ENCODE peak calls at places on chromosomes 2 and 18, in four cellular contexts. J is HepG2, N is WTC11, Q is K562. H is an unnamed sample.

GRCh38 chr2:217606296-217606695 is 396.5 kb downstream of the TNS1 start:
- DNase-seq in J (no peak), N (no peak), Q (no peak), H (no peak)

GRCh38 chr2:72883356-72883962 is 3.7 kb upstream of the SPR start:
- DNase-seq in J (peak), N (peak), Q (peak), H (peak)

GRCh38 chr2:15485949-15486348 is 75.2 kb downstream of the NBAS start:
- DNase-seq in J (peak), N (no peak), Q (no peak), H (no peak)

GRCh38 chr2:78263571-78263970 is 741.4 kb upstream of the LRRTM4 start:
- DNase-seq in J (no peak), N (no peak), Q (no peak), H (no peak)

GRCh38 chr2:208359632-208359986 is 47.0 kb upstream of the PTH2R start:
- DNase-seq in J (no peak), N (peak), Q (no peak), H (no peak)

GRCh38 chr2:225773143-225773542 is 373.6 kb downstream of the NYAP2 start:
- DNase-seq in J (no peak), N (no peak), Q (no peak), H (no peak)

GRCh38 chr2:27943138-27943537 is 52.6 kb downstream of the BABAM2 start:
- DNase-seq in J (no peak), N (no peak), Q (no peak), H (no peak)

GRCh38 chr2:42722328-42723190 is 41.4 kb downstream of the OXER1 start:
- DNase-seq in J (no peak), N (no peak), Q (peak), H (no peak)

GRCh38 chr2:45965841-45966498 is 314.5 kb downstream of the PRKCE start:
- DNase-seq in J (no peak), N (no peak), Q (no peak), H (no peak)

GRCh38 chr18:44627245-44627644 is 53.4 kb upstream of the SETBP1 start:
- DNase-seq in J (no peak), N (no peak), Q (no peak), H (no peak)

GRCh38 chr2:29187926-29188325 is 72.7 kb downstream of the CLIP4 start:
- DNase-seq in J (no peak), N (no peak), Q (no peak), H (no peak)

GRCh38 chr2:128628996-128629395 is 310.3 kb upstream of the HS6ST1 start:
- DNase-seq in J (no peak), N (no peak), Q (no peak), H (no peak)

GRCh38 chr2:188623995-188624643 is 332.4 kb downstream of the GULP1 start:
- DNase-seq in J (no peak), N (no peak), Q (no peak), H (peak)

GRCh38 chr2:98334439-98335078 is 11.7 kb upstream of the CNGA3 start:
- DNase-seq in J (no peak), N (no peak), Q (no peak), H (no peak)

GRCh38 chr2:10499911-10500521 is 51.9 kb upstream of the ODC1 start:
- DNase-seq in J (no peak), N (no peak), Q (no peak), H (no peak)

GRCh38 chr2:74003494-74004211 is 18.9 kb downstream of the TET3 start:
- DNase-seq in J (no peak), N (no peak), Q (peak), H (no peak)

DNA sequence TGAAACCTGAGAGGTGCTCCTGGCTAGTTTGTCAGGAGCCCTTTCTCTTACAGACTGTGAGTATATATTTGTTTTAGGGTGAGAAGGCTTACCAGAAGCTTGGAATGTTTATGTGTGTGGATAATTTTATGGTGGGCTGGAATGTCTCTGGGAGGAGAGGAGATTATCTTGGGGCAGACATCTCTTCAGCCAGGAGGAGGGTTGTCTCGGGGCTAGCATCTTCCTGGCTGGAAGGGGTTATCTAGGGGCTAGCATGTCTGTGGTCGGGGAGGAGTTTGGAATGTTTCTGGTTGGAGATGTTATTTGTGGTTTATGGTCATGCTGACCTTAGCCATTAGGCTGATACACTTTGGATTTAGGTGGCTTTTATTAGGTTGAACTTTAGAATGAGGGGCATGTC is 1049.0 kb downstream of the DPP10 start:
- DNase-seq in J (no peak), N (no peak), Q (no peak), H (no peak)
- TF ChIP-seq ELF4 in J (no peak), N (no peak), Q (no peak), H (no peak)

DNA sequence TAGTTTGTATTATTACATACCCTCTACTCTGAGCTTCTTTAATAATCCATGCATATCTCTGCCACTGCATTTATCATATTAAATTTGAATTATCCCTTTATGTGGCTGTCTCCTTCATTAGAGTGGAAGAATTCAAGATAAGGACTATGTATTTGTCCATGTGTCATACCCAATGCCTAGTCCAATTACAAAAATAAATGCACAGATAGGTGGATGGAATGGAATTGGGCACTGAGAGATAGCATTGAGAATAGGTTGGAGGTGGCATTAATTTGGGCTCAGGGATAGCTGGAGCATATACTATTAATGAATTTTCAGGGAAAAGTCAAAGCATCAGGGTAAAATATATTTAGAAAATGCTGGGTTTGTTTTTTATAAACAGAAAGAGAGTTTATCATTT is 893.2 kb downstream of the EPHA4 start:
- DNase-seq in J (no peak), N (no peak), Q (no peak), H (no peak)
- TF ChIP-seq ELF4 in J (no peak), N (no peak), Q (no peak), H (no peak)

DNA sequence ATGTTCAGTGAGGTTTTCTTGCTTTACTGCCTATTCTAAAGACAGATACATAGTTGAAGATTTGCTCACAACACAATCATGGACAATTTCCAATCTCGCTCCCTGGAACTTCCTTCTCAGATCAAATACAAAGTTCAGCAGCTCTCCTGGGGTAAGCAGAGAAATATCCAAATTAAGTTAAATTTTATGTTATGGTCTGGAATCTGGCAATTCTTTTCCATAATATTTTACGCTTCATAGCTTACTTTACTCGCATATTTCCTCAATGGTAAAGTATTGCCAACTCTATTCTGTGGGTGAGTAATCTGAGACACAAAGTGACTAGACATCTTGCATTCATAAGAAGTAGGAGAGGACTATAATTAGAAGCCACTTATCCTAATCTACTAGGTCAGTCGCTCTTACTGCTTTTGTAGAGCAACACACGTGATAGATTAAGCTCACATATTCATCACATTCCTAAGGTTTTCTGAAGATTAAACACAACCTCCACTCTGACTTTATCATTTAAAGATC is 529.4 kb downstream of the CCDC85A start:
- DNase-seq in J (no peak), N (no peak), Q (no peak), H (no peak)
- TF ChIP-seq ELF4 in J (no peak), N (no peak), Q (no peak), H (no peak)

DNA sequence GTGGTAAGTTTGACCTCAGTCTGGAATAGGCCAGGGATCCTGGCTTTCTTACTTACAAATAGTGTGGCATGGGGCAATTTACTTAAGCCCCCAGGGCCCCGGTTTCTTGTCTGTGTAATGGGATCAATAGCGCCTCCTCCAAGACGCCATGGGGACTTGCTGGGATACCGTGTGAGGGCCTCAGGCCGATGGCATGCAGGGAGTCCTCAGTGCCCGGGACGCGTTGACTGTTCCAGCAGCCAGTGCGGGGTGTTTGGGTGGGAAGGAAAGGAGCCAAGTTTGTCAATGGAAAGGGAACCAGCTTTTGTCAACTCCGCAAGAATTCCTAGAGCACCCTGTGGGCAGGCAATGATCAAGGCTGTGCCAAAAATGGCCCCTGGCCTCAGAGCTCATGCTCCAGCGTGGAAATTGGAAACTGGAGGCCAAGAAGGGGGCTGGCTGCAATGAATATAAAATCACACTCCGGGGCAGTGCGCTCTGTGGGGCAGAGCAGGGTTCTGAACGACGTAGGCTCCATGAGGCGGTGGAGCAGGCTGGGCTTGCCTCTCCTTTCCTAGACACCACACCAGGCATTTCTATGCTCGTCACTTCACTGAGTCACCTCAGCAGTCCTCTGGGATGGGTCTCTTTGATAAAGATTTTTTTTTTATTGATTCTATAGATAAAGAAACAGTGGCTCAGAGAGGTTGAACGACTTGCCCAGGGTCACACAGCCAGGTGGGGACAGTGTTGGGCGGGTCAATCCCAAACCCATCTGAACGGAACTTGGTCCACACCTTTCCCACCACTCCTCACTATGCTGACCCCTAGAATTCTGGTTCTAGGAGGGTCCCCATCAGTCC is 56.7 kb upstream of the ASAP2 start:
- DNase-seq in J (no peak), N (no peak), Q (no peak), H (no peak)
- TF ChIP-seq ELF4 in J (no peak), N (no peak), Q (no peak), H (no peak)

DNA sequence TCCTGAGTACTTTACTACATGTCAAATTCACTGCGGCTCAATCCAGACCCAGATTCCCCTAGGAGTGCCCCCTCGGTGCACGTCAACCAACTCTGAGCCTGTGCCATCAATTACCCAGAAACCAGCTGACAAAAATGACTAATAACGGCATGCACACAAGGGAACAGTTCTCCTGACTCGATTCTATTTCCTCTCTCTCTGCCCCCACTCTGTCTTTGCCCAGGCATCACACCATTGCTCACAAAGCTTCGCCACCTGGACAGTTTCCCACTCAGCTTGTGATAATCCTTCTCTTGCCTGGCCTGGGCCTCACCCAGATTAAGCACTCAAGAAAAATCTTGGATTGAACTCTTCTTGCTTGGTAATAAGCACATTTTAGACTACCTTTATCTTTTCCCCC is 115.2 kb upstream of the NDUFV2 start:
- DNase-seq in J (no peak), N (no peak), Q (no peak), H (no peak)
- TF ChIP-seq ELF4 in J (no peak), N (no peak), Q (no peak), H (no peak)

DNA sequence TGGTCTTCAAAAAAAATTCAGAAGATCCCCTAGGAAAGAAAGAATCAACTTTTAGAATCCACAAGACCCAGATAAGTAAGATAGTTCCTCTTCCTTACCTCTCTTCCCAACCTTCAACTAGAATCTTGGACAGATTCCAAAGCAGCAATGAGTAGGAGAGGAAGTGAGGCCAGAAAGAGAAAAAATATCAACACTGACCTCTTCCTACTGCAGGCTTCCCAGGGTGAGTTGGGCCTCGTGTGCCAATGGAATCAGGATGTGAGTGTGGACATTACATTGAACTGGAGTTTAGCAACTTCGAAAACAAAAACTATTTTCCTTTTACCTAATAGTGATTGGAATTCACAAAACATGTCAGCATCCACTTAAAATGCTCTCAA is 102.5 kb upstream of the PIEZO2 start:
- DNase-seq in J (no peak), N (no peak), Q (no peak), H (no peak)
- TF ChIP-seq ELF4 in J (no peak), N (no peak), Q (no peak), H (no peak)